ENCODE peak calls at places on chromosomes 13 and 19, in ten cellular contexts. One of them, this sample, is unnamed.

GRCh38 chr13:62433660-62434059 is 1018.0 kb upstream of the PCDH20 start:
- DNase-seq in gastrocnemius medialis: no peak
- DNase-seq in fibroblast of lung: no peak
- DNase-seq in left ventricle myocardium inferior: no peak
- DNase-seq in heart left ventricle: no peak
- DNase-seq in CD4-positive, alpha-beta T cell: no peak
- DNase-seq in substantia nigra: no peak
- DNase-seq in PC-9: no peak
- DNase-seq in mesendoderm: no peak
- DNase-seq in suprapubic skin: no peak
- DNase-seq in this sample: no peak

GRCh38 chr19:8609210-8610040 is 1.1 kb downstream of the ADAMTS10 start:
- DNase-seq in gastrocnemius medialis: no peak
- DNase-seq in fibroblast of lung: peak
- DNase-seq in left ventricle myocardium inferior: peak
- DNase-seq in heart left ventricle: peak
- DNase-seq in CD4-positive, alpha-beta T cell: no peak
- DNase-seq in substantia nigra: no peak
- DNase-seq in PC-9: no peak
- DNase-seq in mesendoderm: peak
- DNase-seq in suprapubic skin: no peak
- DNase-seq in this sample: peak

GRCh38 chr13:34246511-34246910 is 428.6 kb downstream of the RFC3 start:
- DNase-seq in gastrocnemius medialis: no peak
- DNase-seq in fibroblast of lung: peak
- DNase-seq in left ventricle myocardium inferior: no peak
- DNase-seq in heart left ventricle: no peak
- DNase-seq in CD4-positive, alpha-beta T cell: no peak
- DNase-seq in substantia nigra: no peak
- DNase-seq in PC-9: peak
- DNase-seq in mesendoderm: no peak
- DNase-seq in suprapubic skin: no peak
- DNase-seq in this sample: peak

GRCh38 chr19:42323473-42323851 is 2.0 kb upstream of the MEGF8 start:
- DNase-seq in gastrocnemius medialis: no peak
- DNase-seq in fibroblast of lung: no peak
- DNase-seq in left ventricle myocardium inferior: no peak
- DNase-seq in heart left ventricle: no peak
- DNase-seq in CD4-positive, alpha-beta T cell: no peak
- DNase-seq in substantia nigra: no peak
- DNase-seq in PC-9: no peak
- DNase-seq in mesendoderm: peak
- DNase-seq in suprapubic skin: no peak
- DNase-seq in this sample: no peak

GRCh38 chr19:11100064-11100463 is 10.8 kb downstream of the LDLR start:
- DNase-seq in gastrocnemius medialis: no peak
- DNase-seq in fibroblast of lung: no peak
- DNase-seq in left ventricle myocardium inferior: no peak
- DNase-seq in heart left ventricle: no peak
- DNase-seq in CD4-positive, alpha-beta T cell: no peak
- DNase-seq in substantia nigra: no peak
- DNase-seq in PC-9: no peak
- DNase-seq in mesendoderm: no peak
- DNase-seq in suprapubic skin: no peak
- DNase-seq in this sample: no peak

GRCh38 chr19:7933411-7933810 is 7.5 kb upstream of the CTXN1 start:
- DNase-seq in gastrocnemius medialis: no peak
- DNase-seq in fibroblast of lung: no peak
- DNase-seq in left ventricle myocardium inferior: no peak
- DNase-seq in heart left ventricle: no peak
- DNase-seq in CD4-positive, alpha-beta T cell: no peak
- DNase-seq in substantia nigra: no peak
- DNase-seq in PC-9: no peak
- DNase-seq in mesendoderm: no peak
- DNase-seq in suprapubic skin: no peak
- DNase-seq in this sample: no peak

GRCh38 chr19:35715981-35716734 is 1.6 kb upstream of the KMT2B start:
- DNase-seq in gastrocnemius medialis: no peak
- DNase-seq in fibroblast of lung: no peak
- DNase-seq in left ventricle myocardium inferior: peak
- DNase-seq in heart left ventricle: peak
- DNase-seq in CD4-positive, alpha-beta T cell: no peak
- DNase-seq in substantia nigra: peak
- DNase-seq in PC-9: no peak
- DNase-seq in mesendoderm: no peak
- DNase-seq in suprapubic skin: peak
- DNase-seq in this sample: peak

GRCh38 chr13:98906746-98907502 is 70.9 kb downstream of the DOCK9 start:
- DNase-seq in gastrocnemius medialis: no peak
- DNase-seq in fibroblast of lung: no peak
- DNase-seq in left ventricle myocardium inferior: no peak
- DNase-seq in heart left ventricle: no peak
- DNase-seq in CD4-positive, alpha-beta T cell: no peak
- DNase-seq in substantia nigra: no peak
- DNase-seq in PC-9: no peak
- DNase-seq in mesendoderm: no peak
- DNase-seq in suprapubic skin: no peak
- DNase-seq in this sample: no peak

GRCh38 chr19:55173717-55174409 is 6.2 kb downstream of the SYT5 start:
- DNase-seq in gastrocnemius medialis: no peak
- DNase-seq in fibroblast of lung: peak
- DNase-seq in left ventricle myocardium inferior: peak
- DNase-seq in heart left ventricle: no peak
- DNase-seq in CD4-positive, alpha-beta T cell: no peak
- DNase-seq in substantia nigra: no peak
- DNase-seq in PC-9: peak
- DNase-seq in mesendoderm: peak
- DNase-seq in suprapubic skin: no peak
- DNase-seq in this sample: peak

GRCh38 chr13:39379118-39379517 is 223.9 kb downstream of the LHFPL6 start:
- DNase-seq in gastrocnemius medialis: no peak
- DNase-seq in fibroblast of lung: no peak
- DNase-seq in left ventricle myocardium inferior: no peak
- DNase-seq in heart left ventricle: no peak
- DNase-seq in CD4-positive, alpha-beta T cell: no peak
- DNase-seq in substantia nigra: no peak
- DNase-seq in PC-9: no peak
- DNase-seq in mesendoderm: peak
- DNase-seq in suprapubic skin: no peak
- DNase-seq in this sample: no peak

GRCh38 chr13:99417151-99417820 is 84.0 kb upstream of the TM9SF2 start:
- DNase-seq in gastrocnemius medialis: no peak
- DNase-seq in fibroblast of lung: no peak
- DNase-seq in left ventricle myocardium inferior: no peak
- DNase-seq in heart left ventricle: no peak
- DNase-seq in CD4-positive, alpha-beta T cell: no peak
- DNase-seq in substantia nigra: no peak
- DNase-seq in PC-9: no peak
- DNase-seq in mesendoderm: peak
- DNase-seq in suprapubic skin: peak
- DNase-seq in this sample: no peak

GRCh38 chr19:57708641-57709354 is at the start of gene ZNF154:
- DNase-seq in gastrocnemius medialis: peak
- DNase-seq in fibroblast of lung: peak
- DNase-seq in left ventricle myocardium inferior: peak
- DNase-seq in heart left ventricle: no peak
- DNase-seq in CD4-positive, alpha-beta T cell: peak
- DNase-seq in substantia nigra: peak
- DNase-seq in PC-9: no peak
- DNase-seq in mesendoderm: peak
- DNase-seq in suprapubic skin: no peak
- DNase-seq in this sample: peak

GRCh38 chr13:26498524-26499208 is 58.8 kb upstream of the WASF3 start:
- DNase-seq in gastrocnemius medialis: no peak
- DNase-seq in fibroblast of lung: peak
- DNase-seq in left ventricle myocardium inferior: no peak
- DNase-seq in heart left ventricle: no peak
- DNase-seq in CD4-positive, alpha-beta T cell: no peak
- DNase-seq in substantia nigra: no peak
- DNase-seq in PC-9: no peak
- DNase-seq in mesendoderm: no peak
- DNase-seq in suprapubic skin: no peak
- DNase-seq in this sample: peak

GRCh38 chr13:20964904-20965303 is 62.4 kb upstream of the XPO4 start:
- DNase-seq in gastrocnemius medialis: no peak
- DNase-seq in fibroblast of lung: no peak
- DNase-seq in left ventricle myocardium inferior: no peak
- DNase-seq in heart left ventricle: no peak
- DNase-seq in CD4-positive, alpha-beta T cell: no peak
- DNase-seq in substantia nigra: no peak
- DNase-seq in PC-9: no peak
- DNase-seq in mesendoderm: peak
- DNase-seq in suprapubic skin: no peak
- DNase-seq in this sample: no peak

GRCh38 chr19:44582581-44583265 is 30.6 kb upstream of the IGSF23 start:
- DNase-seq in gastrocnemius medialis: no peak
- DNase-seq in fibroblast of lung: peak
- DNase-seq in left ventricle myocardium inferior: no peak
- DNase-seq in heart left ventricle: no peak
- DNase-seq in CD4-positive, alpha-beta T cell: no peak
- DNase-seq in substantia nigra: no peak
- DNase-seq in PC-9: no peak
- DNase-seq in mesendoderm: peak
- DNase-seq in suprapubic skin: no peak
- DNase-seq in this sample: no peak

GRCh38 chr13:74040200-74040599 is 94.0 kb downstream of the KLF12 start:
- DNase-seq in gastrocnemius medialis: peak
- DNase-seq in fibroblast of lung: peak
- DNase-seq in left ventricle myocardium inferior: peak
- DNase-seq in heart left ventricle: peak
- DNase-seq in CD4-positive, alpha-beta T cell: no peak
- DNase-seq in substantia nigra: no peak
- DNase-seq in PC-9: peak
- DNase-seq in mesendoderm: peak
- DNase-seq in suprapubic skin: no peak
- DNase-seq in this sample: peak

GRCh38 chr13:36919206-36919832 is 719 bp downstream of the SMAD9 start:
- DNase-seq in gastrocnemius medialis: peak
- DNase-seq in fibroblast of lung: peak
- DNase-seq in left ventricle myocardium inferior: peak
- DNase-seq in heart left ventricle: no peak
- DNase-seq in CD4-positive, alpha-beta T cell: no peak
- DNase-seq in substantia nigra: peak
- DNase-seq in PC-9: peak
- DNase-seq in mesendoderm: peak
- DNase-seq in suprapubic skin: no peak
- DNase-seq in this sample: no peak

GRCh38 chr19:17484520-17485180 is 14.3 kb downstream of the SLC27A1 start:
- DNase-seq in gastrocnemius medialis: no peak
- DNase-seq in fibroblast of lung: no peak
- DNase-seq in left ventricle myocardium inferior: no peak
- DNase-seq in heart left ventricle: no peak
- DNase-seq in CD4-positive, alpha-beta T cell: no peak
- DNase-seq in substantia nigra: no peak
- DNase-seq in PC-9: peak
- DNase-seq in mesendoderm: no peak
- DNase-seq in suprapubic skin: no peak
- DNase-seq in this sample: no peak
- H3K27ac ChIP-seq in gastrocnemius medialis: no peak
- H3K27ac ChIP-seq in fibroblast of lung: no peak
- H3K27ac ChIP-seq in left ventricle myocardium inferior: no peak
- H3K27ac ChIP-seq in heart left ventricle: no peak
- H3K27ac ChIP-seq in CD4-positive, alpha-beta T cell: no peak
- H3K27ac ChIP-seq in substantia nigra: no peak
- H3K27ac ChIP-seq in PC-9: no peak
- H3K27ac ChIP-seq in mesendoderm: no peak
- H3K27ac ChIP-seq in suprapubic skin: no peak
- H3K27ac ChIP-seq in this sample: no peak

DNA sequence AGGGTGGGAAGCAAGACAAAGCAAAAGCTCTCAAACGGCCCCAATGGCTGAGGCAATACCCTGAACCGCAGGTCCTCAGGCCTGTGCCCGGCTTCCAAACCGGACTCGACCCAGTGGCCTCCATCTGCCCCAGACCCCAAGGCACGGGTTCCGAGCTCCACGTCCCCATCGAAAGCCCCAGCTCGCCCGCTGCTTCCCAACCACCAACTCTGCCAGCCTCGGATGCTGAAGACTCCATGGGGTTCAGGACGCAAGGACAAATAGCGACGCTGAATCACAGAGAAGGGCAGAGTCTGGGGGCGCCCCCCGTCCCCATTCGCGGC is 559 bp downstream of the POLR2E start:
- DNase-seq in gastrocnemius medialis: no peak
- DNase-seq in fibroblast of lung: no peak
- DNase-seq in left ventricle myocardium inferior: no peak
- DNase-seq in heart left ventricle: no peak
- DNase-seq in CD4-positive, alpha-beta T cell: no peak
- DNase-seq in substantia nigra: no peak
- DNase-seq in PC-9: no peak
- DNase-seq in mesendoderm: no peak
- DNase-seq in suprapubic skin: no peak
- DNase-seq in this sample: no peak
- H3K27ac ChIP-seq in gastrocnemius medialis: peak
- H3K27ac ChIP-seq in fibroblast of lung: peak
- H3K27ac ChIP-seq in left ventricle myocardium inferior: peak
- H3K27ac ChIP-seq in heart left ventricle: peak
- H3K27ac ChIP-seq in CD4-positive, alpha-beta T cell: peak
- H3K27ac ChIP-seq in substantia nigra: peak
- H3K27ac ChIP-seq in PC-9: no peak
- H3K27ac ChIP-seq in mesendoderm: no peak
- H3K27ac ChIP-seq in suprapubic skin: peak
- H3K27ac ChIP-seq in this sample: peak

GRCh38 chr19:4811328-4812131 is 20.0 kb downstream of the TICAM1 start:
- DNase-seq in gastrocnemius medialis: peak
- DNase-seq in fibroblast of lung: peak
- DNase-seq in left ventricle myocardium inferior: peak
- DNase-seq in heart left ventricle: peak
- DNase-seq in CD4-positive, alpha-beta T cell: peak
- DNase-seq in substantia nigra: peak
- DNase-seq in PC-9: peak
- DNase-seq in mesendoderm: peak
- DNase-seq in suprapubic skin: peak
- DNase-seq in this sample: peak
- H3K27ac ChIP-seq in gastrocnemius medialis: peak
- H3K27ac ChIP-seq in fibroblast of lung: peak
- H3K27ac ChIP-seq in left ventricle myocardium inferior: no peak
- H3K27ac ChIP-seq in heart left ventricle: no peak
- H3K27ac ChIP-seq in CD4-positive, alpha-beta T cell: no peak
- H3K27ac ChIP-seq in substantia nigra: no peak
- H3K27ac ChIP-seq in PC-9: peak
- H3K27ac ChIP-seq in mesendoderm: no peak
- H3K27ac ChIP-seq in suprapubic skin: no peak
- H3K27ac ChIP-seq in this sample: peak

DNA sequence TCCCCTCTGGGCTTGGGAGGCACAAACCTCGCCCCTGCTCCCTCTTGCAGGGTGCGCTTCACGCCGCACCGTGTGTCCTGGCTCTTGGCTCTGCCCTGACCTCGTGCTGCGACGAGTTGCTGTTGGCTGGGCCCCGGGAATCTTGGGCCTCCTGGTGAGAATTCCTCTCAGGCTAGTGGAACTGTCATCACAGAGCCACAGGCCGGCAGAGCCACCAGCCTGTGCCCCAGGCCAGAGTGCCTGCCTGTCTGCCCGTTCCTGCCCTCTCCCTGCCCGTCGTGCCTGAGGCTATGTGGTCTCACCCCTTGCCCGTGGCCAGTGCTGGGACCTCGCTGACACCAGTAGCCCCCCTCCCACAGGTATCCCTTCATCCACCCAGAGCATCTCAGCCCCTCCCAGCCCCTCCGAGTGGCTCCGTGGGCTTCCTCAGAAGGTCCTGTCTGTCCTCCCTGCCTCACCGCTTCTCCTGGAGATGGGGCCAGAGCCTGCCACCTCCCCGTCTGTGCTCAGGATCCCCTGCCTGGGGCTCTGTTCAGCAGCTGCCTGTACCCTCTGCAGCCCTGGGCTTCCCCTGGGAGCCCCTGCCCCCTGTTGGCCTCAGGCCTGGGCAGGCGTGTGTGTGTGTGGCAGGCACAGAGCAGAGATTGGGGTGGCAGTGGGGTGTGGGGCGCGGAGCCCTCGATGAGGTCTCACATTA is 13.3 kb downstream of the NDUFB7 start:
- DNase-seq in gastrocnemius medialis: peak
- DNase-seq in fibroblast of lung: no peak
- DNase-seq in left ventricle myocardium inferior: peak
- DNase-seq in heart left ventricle: no peak
- DNase-seq in CD4-positive, alpha-beta T cell: no peak
- DNase-seq in substantia nigra: no peak
- DNase-seq in PC-9: no peak
- DNase-seq in mesendoderm: no peak
- DNase-seq in suprapubic skin: no peak
- DNase-seq in this sample: no peak
- H3K27ac ChIP-seq in gastrocnemius medialis: peak
- H3K27ac ChIP-seq in fibroblast of lung: no peak
- H3K27ac ChIP-seq in left ventricle myocardium inferior: peak
- H3K27ac ChIP-seq in heart left ventricle: no peak
- H3K27ac ChIP-seq in CD4-positive, alpha-beta T cell: no peak
- H3K27ac ChIP-seq in substantia nigra: peak
- H3K27ac ChIP-seq in PC-9: no peak
- H3K27ac ChIP-seq in mesendoderm: peak
- H3K27ac ChIP-seq in suprapubic skin: no peak
- H3K27ac ChIP-seq in this sample: no peak

This sample was measured in brain microvascular endothelial cell.